ENCODE peak calls at places on chromosomes 4 and X, in four cellular contexts. W is H1, D is GM12878, C is HepG2. B is an unnamed sample.

GRCh38 chr4:70365479-70365878 is 4.9 kb downstream of the SMR3A start:
- DNase-seq in W (no peak), D (no peak), C (peak; percentile 23), B (no peak)

GRCh38 chr4:166422475-166422874 is 549.4 kb downstream of the TLL1 start:
- DNase-seq in W (no peak), D (no peak), C (no peak), B (no peak)

GRCh38 chr4:3874525-3875110 is 108.4 kb downstream of the ADRA2C start:
- DNase-seq in W (no peak), D (no peak), C (no peak), B (no peak)

GRCh38 chrX:154546354-154547244 is at the start of gene G6PD:
- DNase-seq in W (no peak), D (no peak), C (peak; percentile 43), B (no peak)

GRCh38 chrX:12894074-12894691 is 12.2 kb upstream of the TLR8 start:
- DNase-seq in W (no peak), D (no peak), C (peak; percentile 28), B (no peak)

GRCh38 chrX:150062292-150063137 is 124.2 kb upstream of the EOLA2 start:
- DNase-seq in W (no peak), D (no peak), C (no peak), B (no peak)

GRCh38 chr4:23660865-23661264 is 229.0 kb downstream of the PPARGC1A start:
- DNase-seq in W (no peak), D (no peak), C (no peak), B (no peak)

GRCh38 chr4:89438102-89438831 is 130.7 kb upstream of the GPRIN3 start:
- DNase-seq in W (peak; percentile 31), D (peak; percentile 9), C (peak; percentile 23), B (peak; percentile 28)

GRCh38 chrX:45980726-45981125 is 564.5 kb downstream of the ZNF674 start:
- DNase-seq in W (no peak), D (no peak), C (no peak), B (no peak)

GRCh38 chr4:167555338-167556022 is 321.2 kb upstream of the SPOCK3 start:
- DNase-seq in W (no peak), D (peak; percentile 12), C (no peak), B (no peak)

GRCh38 chr4:70818173-70818856 is 21.4 kb downstream of the GRSF1 start:
- DNase-seq in W (no peak), D (no peak), C (no peak), B (no peak)

GRCh38 chr4:101205878-101206277 is 141.4 kb downstream of the PPP3CA start:
- DNase-seq in W (no peak), D (peak; percentile 3), C (no peak), B (no peak)

GRCh38 chr4:2825184-2825506 is 18.5 kb upstream of the ADD1 start:
- DNase-seq in W (no peak), D (no peak), C (no peak), B (no peak)

GRCh38 chr4:166174717-166175510 is 301.9 kb downstream of the TLL1 start:
- DNase-seq in W (no peak), D (no peak), C (no peak), B (no peak)

GRCh38 chr4:79235074-79235473 is 90.8 kb downstream of the NAA11 start:
- DNase-seq in W (no peak), D (no peak), C (no peak), B (no peak)

GRCh38 chr4:76067652-76068286 is 6.7 kb upstream of the ART3 start:
- DNase-seq in W (no peak), D (no peak), C (peak; percentile 60), B (peak; percentile 52)

GRCh38 chr4:185772391-185773093 is 39.5 kb downstream of the SORBS2 start:
- DNase-seq in W (no peak), D (peak; percentile 9), C (no peak), B (no peak)

GRCh38 chr4:108171541-108172230 is 3.0 kb upstream of the LEF1 start:
- DNase-seq in W (no peak), D (no peak), C (no peak), B (no peak)

GRCh38 chrX:8067754-8068469 is 103.2 kb downstream of the VCX2 start:
- DNase-seq in W (no peak), D (no peak), C (no peak), B (no peak)

GRCh38 chrX:83535417-83536244 is 27.5 kb downstream of the POU3F4 start:
- DNase-seq in W (no peak), D (peak; percentile 2), C (no peak), B (no peak)

GRCh38 chrX:125533352-125533751 is 213.7 kb downstream of the TEX13C start:
- DNase-seq in W (no peak), D (no peak), C (no peak), B (no peak)

GRCh38 chr4:188960411-188961093 is 821.3 kb downstream of the TRIML1 start:
- DNase-seq in W (no peak), D (no peak), C (no peak), B (no peak)

GRCh38 chrX:29348288-29348687 is 761.0 kb downstream of the IL1RAPL1 start:
- DNase-seq in W (no peak), D (no peak), C (no peak), B (no peak)

GRCh38 chr4:13611283-13611842 is 16.2 kb downstream of the BOD1L1 start:
- DNase-seq in W (no peak), D (peak; percentile 52), C (no peak), B (no peak)

GRCh38 chrX:47177079-47177478 is 16.6 kb upstream of the UBA1 start:
- DNase-seq in W (no peak), D (no peak), C (no peak), B (no peak)

GRCh38 chr4:4914059-4914820 is 54.8 kb downstream of the MSX1 start:
- DNase-seq in W (no peak), D (no peak), C (no peak), B (no peak)

GRCh38 chr4:105146286-105147219 is at the start of gene TET2:
- DNase-seq in W (no peak), D (peak; percentile 74), C (peak; percentile 61), B (peak; percentile 27)

GRCh38 chr4:139866270-139866962 is 200.8 kb downstream of the MGST2 start:
- DNase-seq in W (no peak), D (no peak), C (no peak), B (no peak)

GRCh38 chr4:160180206-160180605 is 1077.3 kb downstream of the RAPGEF2 start:
- DNase-seq in W (no peak), D (no peak), C (no peak), B (no peak)

GRCh38 chr4:38313999-38314561 is 349.9 kb upstream of the KLF3 start:
- DNase-seq in W (no peak), D (no peak), C (no peak), B (no peak)

GRCh38 chrX:133171962-133172708 is 46.0 kb downstream of the TFDP3 start:
- DNase-seq in W (no peak), D (no peak), C (no peak), B (no peak)

GRCh38 chrX:118964252-118964651 is 10.2 kb upstream of the LONRF3 start:
- DNase-seq in W (no peak), D (no peak), C (no peak), B (no peak)

GRCh38 chrX:68409154-68409553 is 24.1 kb downstream of the OPHN1 start:
- DNase-seq in W (no peak), D (no peak), C (no peak), B (no peak)

GRCh38 chr4:174611792-174612191 is 89.5 kb upstream of the HPGD start:
- DNase-seq in W (no peak), D (no peak), C (no peak), B (no peak)

GRCh38 chr4:24988776-24989175 is 42.0 kb downstream of the LGI2 start:
- DNase-seq in W (peak; percentile 67), D (no peak), C (peak; percentile 13), B (peak; percentile 93)

GRCh38 chr4:163167333-163167626 is 590 bp upstream of the NAF1 start:
- DNase-seq in W (no peak), D (no peak), C (no peak), B (no peak)
- TF ChIP-seq ZNF274 in W (no peak), D (no peak), C (no peak), B (no peak)

DNA sequence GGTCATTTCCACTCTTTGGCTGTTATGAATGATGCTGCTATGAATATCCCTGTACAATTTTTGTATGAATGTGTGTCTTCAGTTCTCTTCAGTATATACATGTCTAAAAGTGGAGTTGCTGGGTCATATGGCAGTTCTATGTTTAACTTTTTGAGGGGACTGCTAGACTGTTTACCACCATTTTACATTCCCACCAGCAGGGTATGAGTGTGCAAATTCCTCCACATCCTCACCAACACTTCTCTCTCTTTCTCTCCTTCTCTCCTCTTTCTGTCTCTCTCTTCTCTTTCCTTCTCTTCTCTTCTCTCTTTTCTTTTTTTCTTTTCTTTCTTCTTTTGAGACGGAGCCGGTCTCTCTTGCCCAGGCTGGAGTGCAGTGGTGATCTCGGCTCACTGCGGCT is 7.8 kb downstream of the WWC2 start:
- DNase-seq in W (no peak), D (no peak), C (peak; percentile 32), B (no peak)
- H3K4me1 ChIP-seq in W (peaks cover 13% of the 10 kb centered on the region), D (no peaks in the 10 kb centered on the region), C (peaks cover 98% of the 10 kb centered on the region), B (no peaks in the 10 kb centered on the region)

GRCh38 chrX:73916931-73917657 is 354.1 kb downstream of the CHIC1 start:
- DNase-seq in W (peak; percentile 2), D (no peak), C (no peak), B (peak; percentile 67)
- TF ChIP-seq SUZ12 in W (no peak), D (no peak), C (no peak), B (no peak)

DNA sequence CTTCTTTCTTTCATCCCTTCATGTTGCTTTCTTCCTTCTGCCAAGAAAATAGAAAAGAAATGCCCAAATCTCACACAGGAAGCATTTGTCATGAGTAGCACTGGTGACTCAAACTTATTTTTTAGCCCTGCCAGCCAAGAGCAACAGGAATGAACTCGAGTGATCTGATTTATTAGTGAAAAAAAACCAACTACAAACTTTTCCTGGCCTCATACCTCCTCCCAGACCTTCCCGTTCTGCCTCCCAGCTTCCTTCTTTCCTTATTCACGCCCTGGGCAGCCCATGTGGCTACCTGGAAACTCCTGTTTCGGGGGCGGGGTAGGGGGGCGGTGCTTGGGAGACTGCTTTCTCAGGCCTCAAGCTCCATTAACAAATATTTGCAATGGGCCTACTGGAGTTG is 178.5 kb downstream of the NHS start:
- DNase-seq in W (no peak), D (no peak), C (no peak), B (no peak)
- TF ChIP-seq ZNF274 in W (no peak), D (no peak), C (no peak), B (no peak)

DNA sequence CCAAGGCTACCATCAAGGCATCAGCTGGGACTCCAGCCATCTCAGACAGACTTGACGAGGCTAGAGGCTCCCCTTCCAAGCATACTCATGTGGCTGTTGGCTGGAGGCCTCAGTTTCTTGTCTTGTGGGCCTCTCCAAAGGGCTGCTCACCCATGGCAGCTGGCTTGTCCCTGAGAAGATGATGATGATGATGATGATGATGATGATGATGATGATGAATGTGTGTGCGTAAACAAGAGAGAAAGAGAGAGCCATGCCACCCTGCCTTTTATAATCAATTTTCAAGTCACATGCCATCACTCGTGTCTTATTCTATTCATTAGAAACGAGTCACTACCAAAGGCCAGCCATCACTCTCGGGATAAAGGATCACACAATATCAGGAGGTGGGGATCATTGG is 60.5 kb upstream of the ADGRG2 start:
- DNase-seq in W (no peak), D (no peak), C (no peak), B (no peak)
- H3K4me1 ChIP-seq in W (no peaks in the 10 kb centered on the region), D (no peaks in the 10 kb centered on the region), C (no peaks in the 10 kb centered on the region), B (no peaks in the 10 kb centered on the region)